ENCODE peak calls at places on chromosomes 2 and 18, in eight cellular contexts. H, N, U, M, K, P, Z and V are unnamed samples.

GRCh38 chr2:168490015-168490874 is 34.2 kb downstream of the CERS6 start:
- DNase-seq in H (no peak), N (peak; percentile 48), U (peak; percentile 9), M (no peak), K (no peak), P (peak; percentile 65), Z (peak; percentile 74), V (peak; percentile 81)

GRCh38 chr2:7792031-7792651 is 874.9 kb downstream of the RNF144A start:
- DNase-seq in H (no peak), N (no peak), U (no peak), M (no peak), K (no peak), P (no peak), Z (no peak), V (no peak)

GRCh38 chr2:171482877-171483276 is 39.4 kb upstream of the CYBRD1 start:
- DNase-seq in H (no peak), N (no peak), U (no peak), M (peak; percentile 45), K (no peak), P (no peak), Z (no peak), V (no peak)

GRCh38 chr2:225002039-225002655 is 40.1 kb downstream of the DOCK10 start:
- DNase-seq in H (peak; percentile 33), N (peak; percentile 61), U (peak; percentile 37), M (peak; percentile 39), K (peak; percentile 53), P (peak; percentile 57), Z (peak; percentile 40), V (peak; percentile 80)

GRCh38 chr2:223041527-223042109 is 10.4 kb upstream of the KCNE4 start:
- DNase-seq in H (peak; percentile 44), N (peak; percentile 87), U (peak; percentile 91), M (peak; percentile 46), K (peak; percentile 20), P (no peak), Z (peak; percentile 84), V (no peak)

GRCh38 chr2:128378231-128379020 is 59.8 kb upstream of the HS6ST1 start:
- DNase-seq in H (no peak), N (no peak), U (no peak), M (peak; percentile 25), K (peak; percentile 7), P (no peak), Z (no peak), V (no peak)

GRCh38 chr2:10169053-10169578 is 46.6 kb downstream of the RRM2 start:
- DNase-seq in H (no peak), N (no peak), U (no peak), M (no peak), K (no peak), P (no peak), Z (no peak), V (no peak)

GRCh38 chr18:79360933-79361332 is 34.8 kb upstream of the NFATC1 start:
- DNase-seq in H (no peak), N (no peak), U (no peak), M (no peak), K (no peak), P (no peak), Z (no peak), V (no peak)

GRCh38 chr2:11680181-11680900 is 10.3 kb upstream of the NTSR2 start:
- DNase-seq in H (no peak), N (no peak), U (no peak), M (no peak), K (no peak), P (no peak), Z (no peak), V (no peak)

DNA sequence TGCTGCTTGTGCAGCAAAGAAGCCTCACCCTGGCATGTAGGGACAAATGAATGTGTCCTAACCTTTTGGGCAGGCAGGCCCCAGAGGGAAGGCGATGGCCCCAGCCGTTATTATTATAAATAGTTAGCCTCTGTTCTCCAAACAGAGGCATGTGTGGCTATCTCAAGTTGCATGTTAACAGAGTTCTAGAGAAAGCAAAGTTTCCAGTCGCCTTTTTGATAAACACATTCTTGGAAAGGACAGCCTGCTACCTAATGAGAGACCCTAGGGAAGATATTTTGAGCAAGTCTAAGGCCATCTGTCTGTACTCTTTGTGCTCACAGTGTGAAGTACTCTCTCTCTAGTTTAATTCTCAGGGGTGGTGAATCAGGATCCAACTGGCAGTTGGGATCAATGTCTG is 97.4 kb upstream of the FHL2 start:
- DNase-seq in H (no peak), N (no peak), U (no peak), M (no peak), K (no peak), P (no peak), Z (no peak), V (no peak)
- TF ChIP-seq CTCF in H (no peak), N (no peak), U (no peak), M (no peak), K (no peak), P (no peak), Z (no peak), V (no peak)

GRCh38 chr2:29311458-29311857 is 196.2 kb downstream of the CLIP4 start:
- DNase-seq in H (no peak), N (no peak), U (no peak), M (no peak), K (no peak), P (no peak), Z (no peak), V (no peak)

GRCh38 chr2:29317801-29318485 is 202.7 kb downstream of the CLIP4 start:
- DNase-seq in H (no peak), N (no peak), U (no peak), M (no peak), K (no peak), P (no peak), Z (no peak), V (no peak)

GRCh38 chr2:29317077-29317517 is 201.9 kb downstream of the CLIP4 start:
- DNase-seq in H (no peak), N (no peak), U (no peak), M (no peak), K (no peak), P (peak; percentile 33), Z (no peak), V (no peak)

GRCh38 chr2:29310665-29311348 is 195.6 kb downstream of the CLIP4 start:
- DNase-seq in H (no peak), N (no peak), U (no peak), M (no peak), K (no peak), P (no peak), Z (no peak), V (no peak)

DNA sequence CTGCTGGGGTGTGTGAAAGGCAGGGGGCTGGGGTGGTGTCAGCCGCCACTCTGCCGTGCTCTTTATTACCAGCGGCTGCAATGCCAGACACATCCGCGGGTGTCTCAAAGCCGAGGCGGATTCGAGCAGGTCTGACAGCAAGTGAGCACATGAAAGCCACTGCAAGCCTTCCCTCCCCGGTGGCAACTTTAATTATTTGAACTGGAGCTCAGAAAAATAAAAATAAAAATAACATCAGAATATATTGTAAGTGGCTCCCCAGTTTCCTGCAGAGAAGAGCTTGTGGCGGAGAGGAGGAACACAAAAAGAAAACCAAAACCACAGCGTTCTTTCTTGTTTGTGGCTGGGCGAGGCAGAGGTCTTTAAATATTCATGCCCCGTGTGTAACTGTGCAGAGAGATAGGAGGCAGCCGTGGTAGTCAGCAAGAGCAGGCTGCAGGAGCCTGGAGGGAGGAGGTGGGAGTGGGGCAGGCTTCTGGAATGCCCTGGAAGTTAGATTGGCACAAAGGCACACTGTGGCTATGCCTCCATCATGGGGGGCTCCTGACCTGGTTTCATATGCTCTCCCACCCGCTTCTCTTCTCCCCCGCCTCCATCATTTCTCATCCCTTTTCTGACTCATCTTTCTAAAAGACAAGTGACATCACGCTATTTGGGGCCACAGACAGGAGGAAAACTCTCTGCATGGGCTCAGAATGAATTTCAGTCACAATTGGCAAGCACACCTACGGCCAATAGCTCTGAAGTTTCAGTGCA is 199.8 kb downstream of the CLIP4 start:
- DNase-seq in H (peak; percentile 64), N (no peak), U (peak; percentile 41), M (peak; percentile 33), K (peak; percentile 16), P (peak; percentile 58), Z (no peak), V (peak; percentile 82)
- TF ChIP-seq CTCF in H (no peak), N (no peak), U (no peak), M (no peak), K (no peak), P (no peak), Z (no peak), V (peak; percentile 55)

GRCh38 chr2:241273552-241273988 is 41.9 kb downstream of the HDLBP start:
- DNase-seq in H (no peak), N (no peak), U (no peak), M (peak; percentile 38), K (no peak), P (no peak), Z (no peak), V (peak; percentile 21)
- TF ChIP-seq CTCF in H (no peak), N (no peak), U (no peak), M (no peak), K (no peak), P (no peak), Z (no peak), V (no peak)

GRCh38 chr2:77977486-77978063 is 455.4 kb upstream of the LRRTM4 start:
- DNase-seq in H (no peak), N (no peak), U (no peak), M (no peak), K (no peak), P (no peak), Z (peak; percentile 1), V (no peak)
- TF ChIP-seq CTCF in H (no peak), N (no peak), U (no peak), M (peak; percentile 58), K (no peak), P (no peak), Z (no peak), V (no peak)